ENCODE peak calls at places on chromosomes 1 and 21, in seven cellular contexts. O is Daoy; R is A549; X is HS-5; K is pons; M is GDM1; P is CD8-positive, alpha-beta T cell. D is an unnamed sample.

GRCh38 chr1:61184035-61184713 is 101.8 kb downstream of the NFIA start:
- DNase-seq in O (peak), R (peak), X (no peak), P (no peak), M (no peak), K (peak), D (no peak)

GRCh38 chr1:67463298-67463960 is 33.2 kb upstream of the SERBP1 start:
- DNase-seq in X (no peak), O (no peak), R (no peak), M (no peak), P (no peak), K (no peak), D (peak)

GRCh38 chr1:221315330-221315729 is 426.6 kb downstream of the DUSP10 start:
- DNase-seq in X (peak), R (no peak), K (no peak), O (peak), P (no peak), M (no peak), D (no peak)

GRCh38 chr1:15885701-15886612 is 38.5 kb downstream of the SPEN start:
- DNase-seq in P (peak), X (peak), R (peak), K (peak), M (peak), O (peak), D (peak)

GRCh38 chr1:116498789-116499628 is 71.8 kb downstream of the CD58 start:
- DNase-seq in K (peak), R (peak), O (peak), P (peak), M (peak), X (peak), D (peak)

GRCh38 chr1:82586473-82586872 is 785.7 kb downstream of the ADGRL2 start:
- DNase-seq in X (no peak), R (no peak), K (peak), M (no peak), P (no peak), O (no peak), D (no peak)

GRCh38 chr1:172394167-172394751 is 26.2 kb upstream of the C1orf105 start:
- DNase-seq in X (no peak), M (peak), O (peak), P (peak), R (peak), K (peak), D (no peak)

GRCh38 chr1:196180847-196181593 is 427.2 kb downstream of the KCNT2 start:
- DNase-seq in K (no peak), O (peak), P (no peak), X (peak), M (peak), R (peak), D (no peak)

GRCh38 chr1:167776151-167776550 is 54.4 kb downstream of the MPZL1 start:
- DNase-seq in O (no peak), P (no peak), X (no peak), K (no peak), R (no peak), M (no peak), D (no peak)

GRCh38 chr1:32992489-32993214 is 28.0 kb upstream of the RNF19B start:
- DNase-seq in M (peak), P (peak), X (peak), K (peak), O (peak), R (peak), D (no peak)

GRCh38 chr1:180155202-180155682 is 573 bp downstream of the QSOX1 start:
- DNase-seq in M (no peak), P (no peak), K (no peak), O (peak), X (no peak), R (no peak), D (no peak)

GRCh38 chr1:56758135-56758534 is 61.1 kb downstream of the FYB2 start:
- DNase-seq in X (no peak), R (peak), K (no peak), M (no peak), O (peak), P (no peak), D (no peak)

GRCh38 chr21:42596657-42597056 is 56.8 kb upstream of the PDE9A start:
- DNase-seq in K (no peak), P (no peak), O (no peak), X (no peak), M (no peak), R (no peak), D (no peak)

GRCh38 chr1:24720152-24720551 is 25.1 kb upstream of the CLIC4 start:
- DNase-seq in O (peak), P (no peak), M (no peak), K (peak), R (no peak), X (peak), D (no peak)

GRCh38 chr21:32240708-32241433 is 38.0 kb downstream of the MIS18A start:
- DNase-seq in K (no peak), O (no peak), R (no peak), X (no peak), P (no peak), M (no peak), D (no peak)

GRCh38 chr1:86504130-86504479 is 35.4 kb downstream of the CLCA1 start:
- DNase-seq in P (no peak), M (no peak), X (no peak), O (no peak), K (no peak), R (no peak), D (peak)

GRCh38 chr1:33624991-33625870 is 152.8 kb downstream of the ZSCAN20 start:
- DNase-seq in X (no peak), R (no peak), M (no peak), O (peak), K (no peak), P (no peak), D (no peak)